ENCODE peak calls at places on chromosomes 1 and 21, in eight cellular contexts. Y is neural progenitor cell, M is upper lobe of left lung, L is sigmoid colon, J is B cell, E is endothelial cell, U is RWPE1, O is lower lobe of right lung. N is an unnamed sample.

GRCh38 chr1:118258975-118259374 is 73.9 kb upstream of the SPAG17 start:
- DNase-seq in Y (no peak), M (no peak), L (no peak), J (no peak), E (no peak), U (no peak), O (no peak), N (no peak)

GRCh38 chr21:34977333-34977732 is 71.8 kb downstream of the RUNX1 start:
- DNase-seq in Y (no peak), M (no peak), L (no peak), J (no peak), E (no peak), U (no peak), O (no peak), N (no peak)

GRCh38 chr1:60419023-60419422 is 345.5 kb upstream of the C1orf87 start:
- DNase-seq in Y (no peak), M (no peak), L (no peak), J (no peak), E (no peak), U (no peak), O (no peak), N (no peak)

GRCh38 chr1:232854786-232855185 is 49.6 kb downstream of the MAP10 start:
- DNase-seq in Y (no peak), M (no peak), L (no peak), J (no peak), E (no peak), U (no peak), O (no peak), N (no peak)

GRCh38 chr1:246302671-246303317 is 204.3 kb downstream of the SMYD3 start:
- DNase-seq in Y (peak), M (no peak), L (no peak), J (no peak), E (no peak), U (no peak), O (no peak), N (no peak)

GRCh38 chr1:65178235-65178634 is 30.2 kb downstream of the AK4 start:
- DNase-seq in Y (no peak), M (no peak), L (no peak), J (no peak), E (no peak), U (no peak), O (no peak), N (no peak)

GRCh38 chr1:12387641-12388040 is 157.8 kb downstream of the VPS13D start:
- DNase-seq in Y (no peak), M (no peak), L (no peak), J (no peak), E (no peak), U (no peak), O (no peak), N (no peak)

GRCh38 chr1:8059161-8059622 is 33.1 kb upstream of the ERRFI1 start:
- DNase-seq in Y (no peak), M (no peak), L (no peak), J (no peak), E (no peak), U (no peak), O (no peak), N (no peak)

GRCh38 chr1:198493324-198493723 is 47.2 kb downstream of the ATP6V1G3 start:
- DNase-seq in Y (no peak), M (peak), L (no peak), J (no peak), E (no peak), U (no peak), O (no peak), N (no peak)

GRCh38 chr21:42175110-42175710 is 43.7 kb upstream of the ABCG1 start:
- DNase-seq in Y (no peak), M (no peak), L (no peak), J (no peak), E (no peak), U (no peak), O (no peak), N (no peak)

GRCh38 chr1:3747903-3748302 is 4.3 kb upstream of the CCDC27 start:
- DNase-seq in Y (no peak), M (no peak), L (no peak), J (no peak), E (no peak), U (no peak), O (no peak), N (no peak)

GRCh38 chr1:63691672-63692425 is 82.0 kb upstream of the ROR1 start:
- DNase-seq in Y (peak), M (no peak), L (peak), J (peak), E (peak), U (peak), O (no peak), N (no peak)

GRCh38 chr21:36065497-36066036 is 4.3 kb upstream of the CBR1 start:
- DNase-seq in Y (no peak), M (no peak), L (no peak), J (no peak), E (no peak), U (peak), O (no peak), N (no peak)

GRCh38 chr1:159594581-159594980 is 7.0 kb downstream of the APCS start:
- DNase-seq in Y (no peak), M (no peak), L (no peak), J (no peak), E (no peak), U (no peak), O (no peak), N (no peak)

GRCh38 chr1:9099555-9099954 is 29.3 kb downstream of the GPR157 start:
- DNase-seq in Y (no peak), M (no peak), L (no peak), J (no peak), E (no peak), U (no peak), O (no peak), N (no peak)

GRCh38 chr1:12201343-12202189 is 28.3 kb upstream of the VPS13D start:
- DNase-seq in Y (no peak), M (no peak), L (no peak), J (no peak), E (no peak), U (no peak), O (no peak), N (no peak)

GRCh38 chr1:162212713-162213112 is 143.2 kb downstream of the NOS1AP start:
- DNase-seq in Y (no peak), M (no peak), L (no peak), J (no peak), E (no peak), U (no peak), O (no peak), N (no peak)

GRCh38 chr21:44845418-44846200 is 27.7 kb upstream of the SUMO3 start:
- DNase-seq in Y (peak), M (peak), L (peak), J (peak), E (peak), U (peak), O (peak), N (peak)

GRCh38 chr1:91864017-91864700 is 21.8 kb downstream of the TGFBR3 start:
- DNase-seq in Y (no peak), M (no peak), L (no peak), J (no peak), E (no peak), U (peak), O (no peak), N (no peak)

DNA sequence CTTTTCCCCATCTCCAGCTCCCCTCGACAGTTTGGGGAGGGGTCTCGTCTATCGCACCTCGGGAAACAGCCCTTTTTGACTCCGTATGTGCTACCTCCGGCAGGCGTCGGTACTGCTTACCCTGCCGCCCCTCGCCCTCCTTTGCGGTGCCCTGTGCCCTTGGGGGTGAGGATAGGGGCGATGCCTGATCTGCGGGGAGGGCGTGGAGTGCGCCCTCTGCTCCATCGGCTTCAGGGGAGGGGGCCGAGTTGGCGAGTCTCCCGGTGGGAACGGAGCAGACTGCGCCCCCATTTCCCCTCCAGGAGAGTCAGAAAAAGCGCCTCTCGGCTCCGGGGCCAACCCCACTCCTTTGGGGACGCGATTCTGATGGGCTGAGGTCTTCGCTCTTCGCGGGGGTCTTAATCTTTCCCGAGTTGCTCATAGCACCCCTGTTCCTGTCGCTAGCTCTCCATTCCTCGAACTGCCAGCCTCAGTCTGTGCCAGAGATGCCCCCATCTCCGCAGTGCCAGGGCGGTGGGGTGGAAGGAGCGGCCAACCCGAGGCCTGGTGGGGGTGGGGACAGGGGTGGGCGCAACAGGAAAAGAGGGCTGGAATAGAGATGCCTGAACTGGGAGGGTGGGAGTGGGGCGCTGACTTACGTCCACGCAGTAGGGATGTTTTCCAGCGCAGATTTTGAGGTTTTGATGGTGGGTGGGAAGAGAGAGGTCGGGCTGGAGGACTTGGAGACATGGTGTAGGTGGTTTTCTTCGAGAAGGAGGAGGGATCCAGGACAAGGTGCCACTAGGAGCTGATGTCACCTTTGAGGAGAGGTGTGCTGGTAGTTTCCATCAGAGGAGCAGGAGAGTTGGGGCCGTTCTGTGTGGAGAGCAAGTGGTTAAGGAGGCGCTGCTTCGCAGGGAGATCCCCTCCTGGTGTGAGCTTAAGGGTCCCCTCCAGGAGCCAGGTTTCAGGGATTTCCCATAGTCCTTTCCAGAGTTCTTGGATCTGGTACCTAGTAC is 674 bp downstream of the PPFIA4 start:
- DNase-seq in Y (no peak), M (no peak), L (no peak), J (peak), E (no peak), U (no peak), O (no peak), N (no peak)
- TF ChIP-seq CTCF in Y (peak), M (no peak), L (no peak), J (no peak), E (no peak), U (no peak), O (no peak), N (peak)

DNA sequence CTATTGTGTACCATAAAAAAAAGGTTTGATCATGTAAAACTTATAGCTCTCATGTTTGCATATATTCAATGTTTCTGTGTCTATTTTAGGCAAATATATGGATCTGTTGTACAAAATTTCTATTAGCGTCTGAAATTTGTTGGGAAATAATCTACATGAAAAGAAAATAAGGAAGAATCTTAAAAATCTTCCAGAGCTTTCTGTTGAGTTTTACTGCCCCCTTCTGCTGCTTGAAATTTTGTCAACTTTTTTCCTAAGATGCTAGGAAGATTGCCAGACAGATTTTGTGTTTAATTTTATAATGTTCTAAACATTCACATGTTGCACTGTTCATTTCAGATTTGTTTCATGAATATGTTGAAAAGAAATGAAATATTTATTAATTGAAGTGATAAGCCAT is 2.5 kb upstream of the PTGS2 start:
- DNase-seq in Y (no peak), M (no peak), L (no peak), J (no peak), E (no peak), U (no peak), O (no peak), N (no peak)
- TF ChIP-seq CTCF in Y (peak), M (no peak), L (no peak), J (no peak), E (no peak), U (peak), O (peak), N (no peak)

DNA sequence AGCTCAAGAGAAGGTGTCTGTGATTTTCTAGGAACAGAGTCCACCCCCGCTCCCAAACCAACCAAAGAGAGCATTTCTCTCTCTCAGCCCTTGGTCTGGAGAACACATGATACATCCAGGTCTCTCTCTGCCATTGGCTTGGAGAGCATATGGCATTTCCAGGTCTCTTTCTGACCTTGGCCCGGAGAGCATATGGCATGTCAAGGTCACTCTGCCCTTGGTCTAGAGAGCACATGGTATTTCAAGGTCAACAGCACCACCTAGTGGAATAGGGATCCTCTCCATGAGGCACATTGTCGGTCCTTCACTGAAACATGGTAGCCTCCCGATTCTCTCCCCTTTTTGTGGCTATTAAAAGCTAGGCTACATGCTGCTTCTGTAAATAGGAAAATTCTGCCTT is 437.7 kb upstream of the OLFM3 start:
- DNase-seq in Y (peak), M (no peak), L (no peak), J (no peak), E (peak), U (no peak), O (no peak), N (no peak)
- TF ChIP-seq CTCF in Y (peak), M (no peak), L (no peak), J (peak), E (peak), U (peak), O (peak), N (peak)

GRCh38 chr1:37931493-37932158 is 15.2 kb downstream of the INPP5B start:
- DNase-seq in Y (peak), M (peak), L (peak), J (peak), E (peak), U (peak), O (peak), N (peak)
- TF ChIP-seq CTCF in Y (no peak), M (no peak), L (no peak), J (no peak), E (no peak), U (no peak), O (peak), N (peak)

DNA sequence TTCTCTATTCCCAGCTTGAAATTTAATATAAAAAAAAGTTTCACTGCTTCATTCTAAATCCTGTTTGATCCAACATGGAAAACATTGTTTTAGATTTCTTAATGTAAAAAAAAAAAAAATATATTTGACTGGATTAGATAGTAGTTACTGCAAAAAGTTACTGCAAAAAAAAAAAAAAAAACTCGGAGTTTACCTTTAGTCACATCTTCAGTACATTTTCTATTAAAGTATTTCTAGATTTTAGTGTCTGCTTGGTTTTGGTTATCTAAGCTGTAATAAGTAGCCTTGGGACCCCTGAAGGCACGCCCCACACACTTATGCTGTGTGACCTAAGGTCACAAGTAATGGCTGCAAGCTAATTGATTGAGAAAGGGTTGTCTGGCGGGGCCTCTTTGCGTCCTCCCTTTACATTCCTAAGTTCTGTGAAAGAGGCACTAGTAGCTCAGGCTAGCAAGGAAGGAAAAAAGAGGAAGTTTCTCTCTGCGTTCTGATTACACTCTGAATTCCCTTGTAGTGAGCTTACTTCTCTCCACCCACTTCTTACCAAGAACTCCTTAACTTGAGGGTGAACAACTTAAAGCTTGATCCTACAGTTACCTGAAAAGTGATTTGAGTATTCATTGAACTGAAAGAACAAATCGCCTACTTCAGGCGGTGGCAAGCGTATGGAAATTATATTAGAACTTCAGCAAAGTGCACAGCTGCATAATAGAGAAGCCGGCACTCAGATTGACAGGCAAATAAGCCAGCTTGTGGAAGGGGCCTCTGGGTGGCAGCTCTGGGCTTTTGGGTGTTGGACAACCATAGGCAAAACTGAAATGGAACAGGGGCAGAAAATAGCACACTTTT is 464.2 kb downstream of the USP25 start:
- DNase-seq in Y (peak), M (no peak), L (peak), J (peak), E (peak), U (peak), O (peak), N (no peak)
- TF ChIP-seq CTCF in Y (no peak), M (no peak), L (no peak), J (no peak), E (no peak), U (no peak), O (no peak), N (no peak)

DNA sequence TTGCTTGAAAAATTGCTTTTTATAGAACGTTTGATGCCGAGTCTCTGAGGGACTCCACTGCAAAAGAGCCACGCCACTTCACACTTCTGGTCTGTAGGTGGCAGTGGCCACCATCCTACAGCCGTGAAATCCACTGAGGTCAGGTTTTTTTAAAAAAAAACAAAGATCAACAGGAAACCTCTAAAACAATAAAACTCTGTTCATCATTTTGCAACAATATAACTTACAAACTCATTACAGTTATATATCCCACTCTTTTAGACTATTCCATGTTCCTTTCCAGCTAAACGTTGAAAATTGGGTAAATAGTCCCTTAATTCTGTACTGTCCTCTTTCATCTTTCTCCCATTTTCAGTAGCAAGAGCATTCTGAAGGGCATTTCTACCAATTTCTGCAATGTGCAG is 64.6 kb upstream of the FMN2 start:
- DNase-seq in Y (peak), M (no peak), L (no peak), J (no peak), E (peak), U (peak), O (no peak), N (peak)
- TF ChIP-seq CTCF in Y (peak), M (no peak), L (peak), J (peak), E (peak), U (peak), O (peak), N (peak)

DNA sequence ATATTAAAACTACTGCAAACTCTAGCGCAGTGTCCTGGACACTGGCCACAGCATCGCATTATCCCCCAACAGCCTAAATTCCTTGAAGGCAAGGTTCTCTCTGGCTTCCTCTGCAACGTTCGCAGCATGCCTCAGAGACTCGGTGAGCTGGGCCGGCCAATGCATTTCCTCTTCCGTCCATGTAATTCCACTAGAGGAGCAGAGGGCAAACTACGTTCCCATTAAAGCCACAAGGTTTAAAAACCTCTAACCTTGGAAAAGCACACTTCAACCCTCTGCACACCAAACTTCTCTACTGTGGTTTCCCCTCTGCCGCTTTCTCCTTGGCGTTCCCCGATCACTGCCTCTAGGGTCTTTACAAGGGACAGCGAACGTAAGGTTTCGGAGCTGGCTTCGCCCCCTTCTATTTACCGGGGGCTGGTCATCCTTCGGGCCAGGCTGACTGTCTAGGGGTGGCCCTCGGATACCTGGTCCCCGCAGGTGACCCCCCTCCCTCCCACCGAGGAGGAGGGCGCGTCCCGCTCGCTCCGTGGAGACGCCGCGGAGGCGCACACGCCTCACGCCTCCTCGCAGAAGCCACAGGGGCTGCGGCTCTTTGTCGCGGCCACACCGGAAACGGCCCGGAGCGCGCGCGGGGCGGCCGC is 451 bp upstream of the SMYD2 start:
- DNase-seq in Y (peak), M (no peak), L (no peak), J (no peak), E (peak), U (peak), O (peak), N (peak)
- TF ChIP-seq CTCF in Y (no peak), M (no peak), L (no peak), J (no peak), E (no peak), U (no peak), O (no peak), N (no peak)

N was measured in glutamatergic neuron.